ENCODE peak calls at places on chromosomes 6 and 20, in five cellular contexts. U is ovary; Z is foreskin fibroblast; M is CD4-positive, alpha-beta T cell; J is IMR-90. T is an unnamed sample.

GRCh38 chr20:21613512-21613911 is 92.0 kb upstream of the PAX1 start:
- DNase-seq in U (no peak), Z (no peak), M (no peak), J (no peak), T (no peak)

GRCh38 chr20:53579581-53580375 is 13.9 kb downstream of the ZNF217 start:
- DNase-seq in U (no peak), Z (peak), M (no peak), J (peak), T (peak)

GRCh38 chr6:139117734-139118133 is 17.1 kb upstream of the HECA start:
- DNase-seq in U (no peak), Z (peak), M (no peak), J (no peak), T (no peak)

GRCh38 chr20:34541917-34542316 is 16.6 kb upstream of the MAP1LC3A start:
- DNase-seq in U (no peak), Z (no peak), M (no peak), J (no peak), T (no peak)

GRCh38 chr20:36820928-36821327 is 47.4 kb upstream of the DSN1 start:
- DNase-seq in U (no peak), Z (no peak), M (no peak), J (peak), T (no peak)

GRCh38 chr6:106098383-106099234 is 12.5 kb downstream of the PRDM1 start:
- DNase-seq in U (peak), Z (peak), M (peak), J (peak), T (no peak)

GRCh38 chr6:47096233-47096887 is 54.2 kb upstream of the ADGRF1 start:
- DNase-seq in U (no peak), Z (peak), M (no peak), J (no peak), T (no peak)

GRCh38 chr20:44068780-44069191 is 118.2 kb downstream of the JPH2 start:
- DNase-seq in U (no peak), Z (no peak), M (peak), J (no peak), T (no peak)

GRCh38 chr6:7171119-7171518 is 63.4 kb downstream of the RREB1 start:
- DNase-seq in U (no peak), Z (no peak), M (no peak), J (no peak), T (no peak)

DNA sequence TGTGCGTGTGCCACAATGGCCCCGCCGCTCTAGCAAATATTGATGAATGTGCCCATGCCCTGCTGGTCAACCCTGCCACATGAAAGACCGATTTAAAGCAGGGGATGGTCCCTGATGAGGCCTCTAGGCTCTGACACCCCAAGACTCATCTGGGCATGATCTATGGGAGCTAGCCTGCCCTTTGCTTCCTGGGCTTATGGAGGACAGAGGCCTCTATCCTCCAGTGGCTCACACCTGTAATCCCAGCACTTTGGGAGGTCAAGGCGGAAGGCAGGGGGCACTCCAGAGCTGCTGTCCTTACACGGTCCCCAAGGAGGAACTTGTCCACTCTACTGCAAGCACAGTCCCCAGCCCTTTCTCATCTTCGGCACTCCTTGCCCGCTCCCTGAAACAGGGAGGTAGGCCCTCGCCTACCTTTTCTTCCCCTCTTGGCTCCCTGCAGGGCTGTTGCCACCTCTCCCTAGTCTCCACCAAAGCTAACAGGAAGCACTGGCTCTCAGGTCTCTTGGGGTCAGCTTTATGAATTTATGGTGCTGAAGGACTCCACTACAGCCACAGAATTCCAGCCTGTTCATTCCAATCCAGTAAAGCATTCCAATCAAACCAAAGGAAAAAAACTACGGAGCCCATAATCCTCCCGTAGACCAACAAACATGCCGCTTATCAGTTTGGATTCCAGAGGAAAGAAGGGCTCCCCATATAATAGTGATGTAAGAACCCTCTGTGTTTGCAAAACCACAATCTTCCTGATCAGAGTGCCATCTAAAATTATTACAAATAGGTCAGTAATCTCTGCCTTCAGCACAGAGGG is 48.7 kb upstream of the FOXQ1 start:
- DNase-seq in U (no peak), Z (peak), M (no peak), J (no peak), T (no peak)
- TF ChIP-seq CTCF in U (no peak), Z (no peak), M (no peak), J (no peak), T (no peak)

DNA sequence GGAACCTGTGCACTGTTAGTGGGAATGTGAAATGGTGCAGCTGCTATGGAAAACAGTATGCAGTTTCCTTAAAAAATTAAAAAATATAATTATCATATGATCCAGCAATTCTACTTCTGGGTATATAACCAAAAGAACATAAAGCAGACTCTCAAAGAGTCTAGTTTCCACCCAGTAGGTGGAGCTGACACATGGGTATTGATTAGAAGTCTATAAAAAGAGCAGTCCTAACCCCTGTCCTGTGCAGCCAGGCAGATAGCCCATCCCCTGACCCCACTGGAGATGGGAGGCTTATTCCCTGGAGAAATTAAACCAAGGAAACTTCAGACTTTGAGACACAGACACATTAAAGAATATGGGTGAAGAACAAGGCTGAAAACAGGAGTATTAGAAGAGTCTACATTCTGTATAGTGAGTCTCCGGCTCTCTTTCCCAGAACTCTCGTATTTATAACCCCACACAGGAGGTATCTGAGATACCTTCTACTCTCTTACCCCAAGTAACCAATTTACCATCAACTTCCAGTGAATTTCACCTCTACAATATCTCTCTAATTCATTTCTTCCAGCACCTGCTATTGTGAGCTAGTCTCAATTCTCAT is 92.3 kb downstream of the SEL1L2 start:
- DNase-seq in U (no peak), Z (no peak), M (no peak), J (no peak), T (no peak)
- TF ChIP-seq CTCF in U (no peak), Z (peak), M (no peak), J (no peak), T (no peak)

GRCh38 chr6:75230484-75231325 is 12.9 kb downstream of the COX7A2 start:
- DNase-seq in U (no peak), Z (peak), M (no peak), J (peak), T (no peak)
- TF ChIP-seq CTCF in U (peak), Z (peak), M (peak), J (peak), T (peak)

GRCh38 chr20:8664778-8665177 is 404.1 kb upstream of the PLCB4 start:
- DNase-seq in U (no peak), Z (no peak), M (no peak), J (no peak), T (no peak)
- TF ChIP-seq CTCF in U (no peak), Z (no peak), M (no peak), J (no peak), T (peak)

GRCh38 chr6:15389759-15390723 is 144.2 kb downstream of the JARID2 start:
- DNase-seq in U (no peak), Z (peak), M (no peak), J (peak), T (peak)
- TF ChIP-seq CTCF in U (no peak), Z (peak), M (peak), J (peak), T (peak)

GRCh38 chr20:8519887-8520286 is 387.8 kb downstream of the PLCB1 start:
- DNase-seq in U (no peak), Z (no peak), M (no peak), J (no peak), T (no peak)

GRCh38 chr20:8515810-8516435 is 383.9 kb downstream of the PLCB1 start:
- DNase-seq in U (no peak), Z (no peak), M (no peak), J (no peak), T (no peak)

GRCh38 chr20:8523684-8524083 is 391.6 kb downstream of the PLCB1 start:
- DNase-seq in U (no peak), Z (no peak), M (no peak), J (peak), T (no peak)

GRCh38 chr20:8522191-8522590 is 390.1 kb downstream of the PLCB1 start:
- DNase-seq in U (no peak), Z (no peak), M (no peak), J (no peak), T (no peak)

DNA sequence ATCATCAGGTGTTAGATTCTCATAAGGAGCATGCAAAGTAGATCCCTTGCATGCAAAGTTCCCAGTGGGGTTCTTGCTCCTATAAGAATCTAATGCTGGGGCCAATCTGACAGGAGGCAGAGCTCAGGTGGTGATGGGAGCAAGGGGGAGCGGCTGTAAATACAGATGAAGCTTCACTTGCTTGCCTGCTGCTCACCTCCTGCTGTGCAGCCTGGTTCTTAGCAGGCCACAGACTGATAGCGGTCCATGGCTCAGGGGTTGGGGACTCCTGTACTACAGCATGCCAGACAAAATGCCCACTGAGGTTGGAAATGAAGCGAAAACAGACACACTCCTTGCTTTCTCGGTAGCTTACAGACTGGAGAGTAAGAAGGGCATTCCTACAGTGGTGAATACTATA is 386.8 kb downstream of the PLCB1 start:
- DNase-seq in U (no peak), Z (no peak), M (no peak), J (no peak), T (no peak)
- TF ChIP-seq CTCF in U (no peak), Z (no peak), M (no peak), J (no peak), T (no peak)

GRCh38 chr6:119116712-119117281 is 38.3 kb upstream of the FAM184A start:
- DNase-seq in U (no peak), Z (no peak), M (no peak), J (no peak), T (no peak)
- TF ChIP-seq CTCF in U (no peak), Z (peak), M (no peak), J (no peak), T (no peak)

GRCh38 chr6:36320475-36320874 is 16.2 kb downstream of the BNIP5 start:
- DNase-seq in U (no peak), Z (no peak), M (no peak), J (no peak), T (no peak)
- TF ChIP-seq CTCF in U (no peak), Z (no peak), M (no peak), J (no peak), T (no peak)

DNA sequence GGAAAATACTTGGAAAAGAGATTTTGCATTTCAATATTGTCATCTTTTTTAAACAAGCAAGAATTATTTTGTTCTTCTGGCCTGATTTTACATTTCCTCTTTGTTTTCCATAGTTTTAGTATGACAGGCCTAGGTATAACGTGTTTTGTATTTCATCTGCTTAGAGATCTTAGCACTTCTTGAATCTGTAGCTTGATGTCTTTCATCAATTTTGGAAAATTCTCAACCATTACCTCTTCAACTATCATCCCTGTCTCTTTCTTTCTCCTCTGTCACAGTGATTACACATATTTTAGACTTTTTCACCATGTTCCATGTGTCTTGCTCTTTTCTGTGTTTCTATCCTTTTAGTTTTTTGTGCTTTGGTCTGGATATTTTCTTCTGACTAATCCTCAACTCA is 67.2 kb upstream of the PHACTR1 start:
- DNase-seq in U (no peak), Z (no peak), M (no peak), J (no peak), T (no peak)
- TF ChIP-seq CTCF in U (no peak), Z (no peak), M (no peak), J (no peak), T (no peak)

DNA sequence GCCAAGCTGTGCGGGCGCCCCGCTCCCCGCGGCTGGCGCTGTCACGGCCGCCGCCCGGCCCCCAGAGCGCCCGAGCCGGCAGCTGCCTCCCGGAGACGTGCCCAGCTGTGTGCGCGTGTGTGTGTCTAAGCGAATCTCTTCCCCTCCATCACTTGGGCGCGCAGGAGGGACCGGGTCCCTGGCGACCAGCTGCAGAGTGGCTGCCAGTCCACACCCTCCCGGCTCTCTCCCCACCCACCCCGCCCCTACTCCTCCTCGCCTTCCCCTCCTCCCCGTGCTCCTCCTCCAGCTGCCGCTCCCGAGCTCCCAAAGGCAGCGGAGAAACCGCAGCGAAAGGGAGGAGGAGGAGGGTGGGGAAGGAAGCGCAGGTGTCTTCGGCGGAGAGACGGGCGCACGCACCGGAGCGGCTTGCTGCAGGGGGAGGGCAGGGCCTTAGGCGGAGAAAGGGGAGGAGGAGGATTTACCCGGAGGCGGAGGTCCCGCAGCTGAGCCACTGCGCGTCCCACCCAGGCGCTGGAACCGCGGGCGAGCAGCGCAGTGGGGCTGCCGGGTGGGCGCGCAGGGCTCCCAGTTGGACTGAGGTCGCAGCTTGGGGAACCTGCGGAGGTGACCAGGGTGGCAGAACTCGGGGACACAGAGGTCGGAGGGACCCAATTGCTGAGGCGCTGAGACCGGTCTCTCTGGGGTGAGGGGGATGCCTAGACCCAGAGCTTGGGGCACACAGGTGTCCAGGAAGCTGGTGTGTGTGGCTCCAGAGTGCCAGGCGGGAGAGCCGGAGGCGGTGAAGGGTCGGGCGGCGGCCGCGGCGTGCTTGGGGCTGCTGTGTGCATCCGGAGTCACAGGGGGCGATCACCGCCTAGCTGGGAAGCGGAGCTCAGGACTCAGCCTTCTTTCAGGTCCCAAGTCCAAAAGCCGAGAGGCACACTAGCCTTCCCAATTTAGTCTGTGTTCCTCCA is at the start of gene HS3ST5:
- DNase-seq in U (no peak), Z (peak), M (no peak), J (peak), T (peak)
- TF ChIP-seq CTCF in U (no peak), Z (no peak), M (no peak), J (peak), T (peak)

T was measured in psoas muscle.